ENCODE peak calls at places on chromosomes 13 and 19, in four cellular contexts. One of them, this sample, is unnamed.

GRCh38 chr13:76035711-76036110 is 399.6 kb downstream of the LMO7 start:
- DNase-seq in fibroblast of pulmonary artery: peak; percentile 70
- DNase-seq in RWPE1: no peak
- DNase-seq in Caco-2: no peak
- DNase-seq in this sample: no peak

GRCh38 chr13:49052801-49053200 is 77.1 kb downstream of the FNDC3A start:
- DNase-seq in fibroblast of pulmonary artery: no peak
- DNase-seq in RWPE1: no peak
- DNase-seq in Caco-2: no peak
- DNase-seq in this sample: no peak

GRCh38 chr13:73828811-73829210 is 305.4 kb downstream of the KLF12 start:
- DNase-seq in fibroblast of pulmonary artery: no peak
- DNase-seq in RWPE1: no peak
- DNase-seq in Caco-2: no peak
- DNase-seq in this sample: no peak

GRCh38 chr13:51478418-51479198 is 25.8 kb upstream of the INTS6 start:
- DNase-seq in fibroblast of pulmonary artery: no peak
- DNase-seq in RWPE1: no peak
- DNase-seq in Caco-2: no peak
- DNase-seq in this sample: no peak

GRCh38 chr19:37467608-37468090 is 405 bp upstream of the ZNF569 start:
- DNase-seq in fibroblast of pulmonary artery: no peak
- DNase-seq in RWPE1: no peak
- DNase-seq in Caco-2: no peak
- DNase-seq in this sample: no peak

GRCh38 chr13:21435710-21436151 is 23.4 kb downstream of the ZDHHC20 start:
- DNase-seq in fibroblast of pulmonary artery: peak; percentile 84
- DNase-seq in RWPE1: peak; percentile 76
- DNase-seq in Caco-2: no peak
- DNase-seq in this sample: peak; percentile 20

GRCh38 chr19:28242317-28242927 is 970.5 kb downstream of the UQCRFS1 start:
- DNase-seq in fibroblast of pulmonary artery: peak; percentile 46
- DNase-seq in RWPE1: peak; percentile 5
- DNase-seq in Caco-2: no peak
- DNase-seq in this sample: no peak

GRCh38 chr13:33545492-33545891 is 259.9 kb upstream of the STARD13 start:
- DNase-seq in fibroblast of pulmonary artery: no peak
- DNase-seq in RWPE1: no peak
- DNase-seq in Caco-2: no peak
- DNase-seq in this sample: no peak

GRCh38 chr19:41993612-41994483 is at the start of gene ATP1A3:
- DNase-seq in fibroblast of pulmonary artery: peak; percentile 27
- DNase-seq in RWPE1: peak; percentile 92
- DNase-seq in Caco-2: no peak
- DNase-seq in this sample: peak; percentile 30

GRCh38 chr13:111382411-111382810 is 62.0 kb downstream of the TEX29 start:
- DNase-seq in fibroblast of pulmonary artery: no peak
- DNase-seq in RWPE1: no peak
- DNase-seq in Caco-2: no peak
- DNase-seq in this sample: no peak

GRCh38 chr13:79810671-79811070 is 329.7 kb downstream of the NDFIP2 start:
- DNase-seq in fibroblast of pulmonary artery: peak; percentile 62
- DNase-seq in RWPE1: peak; percentile 36
- DNase-seq in Caco-2: peak; percentile 74
- DNase-seq in this sample: no peak

GRCh38 chr13:44237276-44237767 is 136.3 kb upstream of the SERP2 start:
- DNase-seq in fibroblast of pulmonary artery: peak; percentile 99
- DNase-seq in RWPE1: peak; percentile 71
- DNase-seq in Caco-2: no peak
- DNase-seq in this sample: no peak

GRCh38 chr13:95155504-95155903 is 145.7 kb downstream of the ABCC4 start:
- DNase-seq in fibroblast of pulmonary artery: no peak
- DNase-seq in RWPE1: no peak
- DNase-seq in Caco-2: no peak
- DNase-seq in this sample: no peak

GRCh38 chr19:16078311-16078758 is 2.0 kb downstream of the TPM4 start:
- DNase-seq in fibroblast of pulmonary artery: no peak
- DNase-seq in RWPE1: no peak
- DNase-seq in Caco-2: no peak
- DNase-seq in this sample: no peak

GRCh38 chr13:111202745-111203144 is 87.6 kb downstream of the ARHGEF7 start:
- DNase-seq in fibroblast of pulmonary artery: peak; percentile 99
- DNase-seq in RWPE1: peak; percentile 78
- DNase-seq in Caco-2: no peak
- DNase-seq in this sample: no peak

GRCh38 chr19:39405261-39405912 is 1.3 kb upstream of the ZFP36 start:
- DNase-seq in fibroblast of pulmonary artery: no peak
- DNase-seq in RWPE1: no peak
- DNase-seq in Caco-2: no peak
- DNase-seq in this sample: no peak

GRCh38 chr13:37899753-37900152 is 30.2 kb upstream of the TRPC4 start:
- DNase-seq in fibroblast of pulmonary artery: no peak
- DNase-seq in RWPE1: no peak
- DNase-seq in Caco-2: no peak
- DNase-seq in this sample: no peak

GRCh38 chr19:18293642-18294466 is 12.4 kb upstream of the JUND start:
- DNase-seq in fibroblast of pulmonary artery: no peak
- DNase-seq in RWPE1: no peak
- DNase-seq in Caco-2: no peak
- DNase-seq in this sample: no peak

GRCh38 chr13:112713517-112714253 is 23.8 kb downstream of the ATP11A start:
- DNase-seq in fibroblast of pulmonary artery: no peak
- DNase-seq in RWPE1: no peak
- DNase-seq in Caco-2: peak; percentile 29
- DNase-seq in this sample: no peak

GRCh38 chr19:13176345-13176744 is 26.1 kb downstream of the IER2 start:
- DNase-seq in fibroblast of pulmonary artery: no peak
- DNase-seq in RWPE1: no peak
- DNase-seq in Caco-2: no peak
- DNase-seq in this sample: no peak

GRCh38 chr19:10102787-10103236 is 334 bp upstream of the ANGPTL6 start:
- DNase-seq in fibroblast of pulmonary artery: no peak
- DNase-seq in RWPE1: no peak
- DNase-seq in Caco-2: no peak
- DNase-seq in this sample: no peak

GRCh38 chr19:15241259-15241658 is 9.0 kb upstream of the EPHX3 start:
- DNase-seq in fibroblast of pulmonary artery: no peak
- DNase-seq in RWPE1: no peak
- DNase-seq in Caco-2: no peak
- DNase-seq in this sample: no peak

GRCh38 chr13:104949840-104950805 is 1585.3 kb downstream of the EFNB2 start:
- DNase-seq in fibroblast of pulmonary artery: no peak
- DNase-seq in RWPE1: no peak
- DNase-seq in Caco-2: no peak
- DNase-seq in this sample: no peak

GRCh38 chr13:110575322-110576069 is 14.0 kb upstream of the RAB20 start:
- DNase-seq in fibroblast of pulmonary artery: peak; percentile 21
- DNase-seq in RWPE1: no peak
- DNase-seq in Caco-2: peak; percentile 59
- DNase-seq in this sample: no peak

GRCh38 chr13:56975647-56976046 is 165.1 kb upstream of the PRR20A start:
- DNase-seq in fibroblast of pulmonary artery: no peak
- DNase-seq in RWPE1: no peak
- DNase-seq in Caco-2: no peak
- DNase-seq in this sample: no peak

GRCh38 chr13:110551284-110551683 is 10.2 kb downstream of the RAB20 start:
- DNase-seq in fibroblast of pulmonary artery: no peak
- DNase-seq in RWPE1: no peak
- DNase-seq in Caco-2: no peak
- DNase-seq in this sample: no peak

GRCh38 chr19:2186071-2186846 is 22.5 kb downstream of the DOT1L start:
- DNase-seq in fibroblast of pulmonary artery: peak; percentile 84
- DNase-seq in RWPE1: no peak
- DNase-seq in Caco-2: no peak
- DNase-seq in this sample: no peak

GRCh38 chr19:53019684-53020083 is 6.0 kb downstream of the ERVV-1 start:
- DNase-seq in fibroblast of pulmonary artery: peak; percentile 16
- DNase-seq in RWPE1: no peak
- DNase-seq in Caco-2: no peak
- DNase-seq in this sample: no peak

GRCh38 chr19:8445488-8446001 is 770 bp downstream of the HNRNPM start:
- DNase-seq in fibroblast of pulmonary artery: peak; percentile 28
- DNase-seq in RWPE1: peak; percentile 50
- DNase-seq in Caco-2: peak; percentile 53
- DNase-seq in this sample: peak; percentile 8

GRCh38 chr13:75359266-75359665 is 122.7 kb downstream of the TBC1D4 start:
- DNase-seq in fibroblast of pulmonary artery: peak; percentile 86
- DNase-seq in RWPE1: peak; percentile 78
- DNase-seq in Caco-2: no peak
- DNase-seq in this sample: no peak

GRCh38 chr13:29713841-29714240 is 118.4 kb upstream of the SLC7A1 start:
- DNase-seq in fibroblast of pulmonary artery: peak; percentile 33
- DNase-seq in RWPE1: peak; percentile 20
- DNase-seq in Caco-2: no peak
- DNase-seq in this sample: no peak

This sample was measured in CD4-positive, alpha-beta T cell.